ENCODE peak calls at places on chromosomes 1 and 21, in ten cellular contexts. C is stimulated activated naive B cell treated with anti-CD40 and anti-IgM and Interleukin-4, amounts not matched to agents 10 μg/mL and 1 μg/mL and 100 μg/mL, for 72 hours; A is Right ventricle myocardium superior; X is activated naive CD4-positive, alpha-beta T cell treated with anti-CD3 and anti-CD28 coated beads, Interleukin-2, amount 50 U/mL, for 72 hours; L is SK-N-SH treated with all-trans-retinoic acid at 6 μM for 48 hours; F is activated T-helper 17 cell treated with anti-CD3 and anti-CD28 coated beads, Interleukin-2, amount 50 U/mL, for 72 hours; P is activated B cell treated with CpG ODN at 0.5 μM for 24 hours; O is GM23338; R is body of pancreas; M is CD8-positive, alpha-beta T cell. U is an unnamed sample.

GRCh38 chr1:193846411-193846810 is 660.0 kb upstream of the B3GALT2 start:
- ATAC-seq in O (no peak), A (no peak), F (no peak), X (no peak), C (no peak), L (peak), M (no peak), P (no peak), R (no peak), U (no peak)

GRCh38 chr1:87134625-87135024 is 194.1 kb upstream of the LMO4 start:
- ATAC-seq in P (no peak), L (no peak), A (no peak), M (no peak), X (no peak), O (no peak), C (no peak), F (no peak), R (no peak), U (no peak)

GRCh38 chr21:34806423-34806822 is 137.6 kb downstream of the CLIC6 start:
- ATAC-seq in A (no peak), O (no peak), X (no peak), P (no peak), C (no peak), R (no peak), L (no peak), M (no peak), F (no peak), U (no peak)

GRCh38 chr21:38036016-38036415 is 119.8 kb upstream of the KCNJ6 start:
- ATAC-seq in C (no peak), X (no peak), A (peak), O (peak), R (no peak), L (no peak), F (no peak), P (no peak), M (no peak), U (no peak)

GRCh38 chr1:53498555-53499142 is 39.5 kb downstream of the DMRTB1 start:
- ATAC-seq in L (peak), M (no peak), P (no peak), X (no peak), A (no peak), O (no peak), R (no peak), F (no peak), C (no peak), U (no peak)

GRCh38 chr1:110012100-110012499 is 22.3 kb upstream of the STRIP1 start:
- ATAC-seq in F (no peak), L (peak), P (peak), O (no peak), M (peak), C (peak), X (no peak), A (no peak), R (no peak), U (no peak)

GRCh38 chr1:9399510-9400424 is 107.1 kb downstream of the SPSB1 start:
- ATAC-seq in F (no peak), C (peak), X (no peak), P (peak), A (peak), M (no peak), R (peak), L (peak), O (peak), U (peak)

GRCh38 chr1:96934282-96934681 is 212.7 kb downstream of the PTBP2 start:
- ATAC-seq in A (no peak), C (no peak), L (no peak), M (no peak), O (peak), X (no peak), F (no peak), P (no peak), R (no peak), U (no peak)

GRCh38 chr1:25028910-25029599 is 99.0 kb upstream of the RUNX3 start:
- ATAC-seq in L (no peak), C (no peak), X (peak), F (peak), A (no peak), O (no peak), R (no peak), M (no peak), P (no peak), U (no peak)

GRCh38 chr1:58893257-58893869 is 109.5 kb upstream of the JUN start:
- ATAC-seq in R (no peak), M (no peak), F (no peak), O (no peak), P (no peak), A (peak), C (no peak), L (no peak), X (no peak), U (peak)

GRCh38 chr1:204652556-204652955 is 33.0 kb downstream of the LRRN2 start:
- ATAC-seq in C (no peak), O (peak), A (no peak), F (no peak), M (no peak), L (no peak), P (no peak), X (no peak), R (no peak), U (no peak)

GRCh38 chr1:145877923-145878486 is 7.7 kb downstream of the ANKRD35 start:
- ATAC-seq in L (peak), C (no peak), O (no peak), M (no peak), X (no peak), P (no peak), R (no peak), A (no peak), F (no peak), U (no peak)

GRCh38 chr1:45172764-45173163 is 33.6 kb downstream of the ZSWIM5 start:
- ATAC-seq in X (no peak), R (no peak), F (no peak), P (no peak), O (peak), L (no peak), M (no peak), A (no peak), C (no peak), U (no peak)

GRCh38 chr1:162756523-162756922 is 34.0 kb upstream of the HSD17B7 start:
- ATAC-seq in M (no peak), L (peak), P (no peak), X (no peak), F (no peak), C (no peak), A (no peak), O (no peak), R (no peak), U (no peak)

GRCh38 chr1:31575373-31576140 is 758 bp upstream of the TINAGL1 start:
- ATAC-seq in O (peak), A (no peak), M (no peak), F (no peak), C (no peak), L (no peak), P (no peak), X (no peak), R (peak), U (no peak)

GRCh38 chr1:25676488-25676887 is 59.9 kb downstream of the MAN1C1 start:
- ATAC-seq in F (peak), C (peak), M (peak), R (peak), O (no peak), A (peak), X (peak), P (no peak), L (no peak), U (no peak)

GRCh38 chr1:45512641-45513054 is 9.0 kb downstream of the PRDX1 start:
- ATAC-seq in X (peak), L (peak), R (peak), P (peak), A (peak), O (peak), M (peak), F (peak), C (peak), U (peak)

GRCh38 chr1:114756009-114756892 is 1.5 kb downstream of the CSDE1 start:
- ATAC-seq in R (no peak), O (no peak), A (no peak), X (peak), M (no peak), L (no peak), C (peak), F (peak), P (no peak), U (no peak)

GRCh38 chr1:2080884-2081283 is 30.7 kb downstream of the PRKCZ start:
- ATAC-seq in X (no peak), F (no peak), R (no peak), A (no peak), P (no peak), L (no peak), M (no peak), O (no peak), C (no peak), U (no peak)

GRCh38 chr1:171220551-171221175 is 27.6 kb upstream of the FMO1 start:
- ATAC-seq in R (no peak), X (no peak), P (no peak), C (no peak), O (peak), L (peak), F (no peak), A (peak), M (no peak), U (no peak)

GRCh38 chr1:181327796-181328195 is 155.5 kb upstream of the CACNA1E start:
- ATAC-seq in C (no peak), F (no peak), O (no peak), L (no peak), R (no peak), P (no peak), M (no peak), A (no peak), X (no peak), U (no peak)

GRCh38 chr1:30509670-30510069 is 213.7 kb downstream of the MATN1 start:
- ATAC-seq in O (no peak), L (no peak), M (no peak), A (no peak), R (no peak), F (no peak), C (no peak), X (no peak), P (no peak), U (no peak)

GRCh38 chr1:216600730-216601426 is 122.4 kb downstream of the ESRRG start:
- ATAC-seq in F (no peak), A (peak), X (no peak), L (peak), O (peak), R (peak), M (no peak), P (no peak), C (peak), U (peak)

GRCh38 chr1:85229574-85230097 is 28.8 kb upstream of the SYDE2 start:
- ATAC-seq in C (no peak), F (no peak), L (no peak), A (peak), O (no peak), M (no peak), P (no peak), X (no peak), R (peak), U (no peak)

GRCh38 chr1:95396557-95396956 is 162.5 kb downstream of the RWDD3 start:
- ATAC-seq in C (no peak), A (no peak), P (no peak), R (no peak), L (no peak), M (no peak), O (no peak), X (no peak), F (no peak), U (no peak)

GRCh38 chr1:153259387-153259786 is at the start of gene LORICRIN:
- ATAC-seq in X (no peak), P (no peak), M (no peak), F (no peak), C (no peak), A (no peak), L (no peak), R (no peak), O (no peak), U (no peak)

GRCh38 chr1:168484083-168484482 is 59.7 kb downstream of the XCL2 start:
- ATAC-seq in O (no peak), X (peak), R (no peak), C (no peak), L (peak), F (peak), P (no peak), M (no peak), A (no peak), U (no peak)

GRCh38 chr1:43199093-43199726 is 27.1 kb downstream of the CFAP57 start:
- ATAC-seq in C (peak), F (peak), P (no peak), O (no peak), X (no peak), L (no peak), R (no peak), M (no peak), A (no peak), U (no peak)

GRCh38 chr1:151847867-151848596 is 5.5 kb downstream of the THEM5 start:
- ATAC-seq in F (no peak), X (peak), O (no peak), R (no peak), P (no peak), L (peak), C (no peak), A (peak), M (no peak), U (peak)

GRCh38 chr1:33641099-33641830 is 168.8 kb downstream of the ZSCAN20 start:
- ATAC-seq in C (no peak), F (no peak), M (no peak), A (no peak), X (no peak), O (peak), L (no peak), P (no peak), R (no peak), U (no peak)

GRCh38 chr1:186311375-186312051 is 63.5 kb downstream of the TPR start:
- ATAC-seq in O (no peak), R (no peak), F (no peak), X (no peak), A (no peak), M (no peak), L (no peak), C (no peak), P (no peak), U (no peak)

GRCh38 chr1:183817576-183818288 is 12.8 kb downstream of the RGL1 start:
- ATAC-seq in A (no peak), M (no peak), F (no peak), O (no peak), P (no peak), C (no peak), L (no peak), R (no peak), X (no peak), U (no peak)

GRCh38 chr1:15574741-15575140 is 10.1 kb downstream of the AGMAT start:
- ATAC-seq in X (no peak), M (no peak), P (no peak), F (no peak), R (no peak), L (no peak), A (peak), C (no peak), O (no peak), U (no peak)

GRCh38 chr1:205604059-205604458 is 27.8 kb downstream of the ELK4 start:
- ATAC-seq in R (no peak), A (no peak), P (no peak), O (no peak), F (no peak), C (no peak), M (no peak), L (no peak), X (no peak), U (no peak)

GRCh38 chr1:72946901-72947505 is 664.7 kb upstream of the NEGR1 start:
- ATAC-seq in A (no peak), P (no peak), X (no peak), F (no peak), M (no peak), O (no peak), C (no peak), R (no peak), L (no peak), U (no peak)

GRCh38 chr1:248811514-248812490 is 13.9 kb downstream of the SH3BP5L start:
- ATAC-seq in M (no peak), O (peak), A (no peak), L (peak), P (no peak), R (peak), F (no peak), C (no peak), X (no peak), U (no peak)

U was measured in gastroesophageal sphincter.